ENCODE peak calls at places on chromosomes 12 and 14, in six cellular contexts. Y, P, J, R, M and U are unnamed samples.

GRCh38 chr12:132824053-132824452 is 4.6 kb downstream of the GOLGA3 start:
- DNase-seq in R (no peak), J (no peak), P (no peak), M (no peak), Y (no peak), U (no peak)

GRCh38 chr12:1691123-1692007 is 495 bp downstream of the ADIPOR2 start:
- DNase-seq in Y (no peak), J (no peak), P (no peak), R (peak), M (peak), U (peak)

GRCh38 chr12:104137175-104137901 is 672 bp downstream of the NFYB start:
- DNase-seq in R (no peak), Y (peak), J (peak), M (no peak), P (peak), U (peak)

GRCh38 chr12:84599539-84599938 is 313.1 kb downstream of the SLC6A15 start:
- DNase-seq in Y (no peak), P (no peak), J (no peak), R (no peak), M (no peak), U (no peak)

GRCh38 chr12:124921200-124922008 is 7.0 kb upstream of the UBC start:
- DNase-seq in P (no peak), R (no peak), Y (no peak), M (no peak), J (no peak), U (no peak)

GRCh38 chr14:54225457-54225856 is 171.3 kb upstream of the CDKN3 start:
- DNase-seq in J (no peak), Y (no peak), R (no peak), M (no peak), P (no peak), U (peak)

GRCh38 chr12:93033948-93034347 is 104.9 kb upstream of the EEA1 start:
- DNase-seq in J (no peak), P (no peak), M (no peak), Y (no peak), R (no peak), U (no peak)

GRCh38 chr14:52351191-52351560 is 37.1 kb downstream of the PTGER2 start:
- DNase-seq in R (no peak), J (no peak), Y (no peak), M (no peak), P (no peak), U (no peak)

GRCh38 chr12:114152890-114153289 is 186.8 kb upstream of the RBM19 start:
- DNase-seq in J (no peak), Y (no peak), P (no peak), M (no peak), R (no peak), U (no peak)

GRCh38 chr12:4355150-4355842 is 24.2 kb downstream of the FGF23 start:
- DNase-seq in P (no peak), M (no peak), Y (peak), R (no peak), J (no peak), U (no peak)

GRCh38 chr12:23834076-23834475 is 115.4 kb downstream of the SOX5 start:
- DNase-seq in R (no peak), M (no peak), J (no peak), Y (no peak), P (no peak), U (no peak)

GRCh38 chr12:122318607-122319311 is 52.5 kb upstream of the VPS33A start:
- DNase-seq in P (no peak), Y (no peak), J (no peak), R (no peak), M (no peak), U (no peak)

GRCh38 chr14:102464846-102465341 is 44.7 kb downstream of the ANKRD9 start:
- DNase-seq in J (no peak), Y (no peak), P (no peak), M (no peak), R (peak), U (no peak)

GRCh38 chr14:66369157-66369706 is 116.9 kb upstream of the CCDC196 start:
- DNase-seq in Y (no peak), M (no peak), J (no peak), R (no peak), P (no peak), U (no peak)